ENCODE peak calls at places on chromosomes 2 and 18, in six cellular contexts. T is omental fat pad, A is heart left ventricle, M is GM23338, N is brain microvascular endothelial cell, F is HCT116. P is an unnamed sample.

GRCh38 chr18:45186832-45187231 is 428.4 kb upstream of the SLC14A2 start:
- DNase-seq in T (no peak), N (no peak), M (no peak), A (no peak), F (no peak), P (no peak)

GRCh38 chr18:34660572-34660971 is 49.5 kb upstream of the DTNA start:
- DNase-seq in F (no peak), M (peak; percentile 60), T (no peak), A (no peak), N (no peak), P (no peak)

GRCh38 chr18:58753976-58754375 is 82.7 kb downstream of the MALT1 start:
- DNase-seq in F (no peak), M (no peak), A (no peak), N (no peak), T (no peak), P (no peak)

GRCh38 chr2:235394278-235394828 is 99.5 kb upstream of the AGAP1 start:
- DNase-seq in M (no peak), T (no peak), N (peak; percentile 46), F (peak; percentile 90), A (no peak), P (no peak)

GRCh38 chr2:219167997-219168396 is 1.8 kb downstream of the SLC23A3 start:
- DNase-seq in T (no peak), A (no peak), N (no peak), F (no peak), M (peak; percentile 13), P (no peak)

GRCh38 chr2:109126501-109126860 is 2.5 kb upstream of the SH3RF3 start:
- DNase-seq in M (no peak), T (no peak), N (peak; percentile 87), F (no peak), A (no peak), P (no peak)

GRCh38 chr2:218476676-218477075 is 57.8 kb downstream of the VIL1 start:
- DNase-seq in T (peak; percentile 32), M (no peak), A (no peak), N (no peak), F (no peak), P (no peak)

GRCh38 chr2:71332413-71332866 is 858 bp downstream of the ZNF638 start:
- DNase-seq in T (no peak), A (no peak), M (no peak), F (no peak), N (no peak), P (no peak)

GRCh38 chr2:240954436-240955305 is 43.7 kb upstream of the SNED1 start:
- DNase-seq in N (no peak), T (no peak), A (no peak), F (no peak), M (no peak), P (no peak)

GRCh38 chr2:135422898-135423297 is 108.1 kb downstream of the ZRANB3 start:
- DNase-seq in M (no peak), T (no peak), N (no peak), F (no peak), A (no peak), P (no peak)

GRCh38 chr2:135424849-135425248 is 106.2 kb downstream of the ZRANB3 start:
- DNase-seq in F (peak; percentile 4), A (no peak), N (no peak), T (no peak), M (no peak), P (no peak)
- TF ChIP-seq CTCF in F (peak; percentile 22), A (no peak), N (no peak), T (no peak), M (no peak), P (no peak)

GRCh38 chr2:112768432-112768831 is 4.0 kb upstream of the CKAP2L start:
- DNase-seq in F (no peak), T (no peak), M (no peak), A (no peak), N (no peak), P (no peak)
- TF ChIP-seq CTCF in F (peak; percentile 18), T (no peak), M (no peak), A (no peak), N (no peak), P (no peak)

GRCh38 chr2:116510117-116510671 is 1304.3 kb upstream of the DDX18 start:
- DNase-seq in F (no peak), T (no peak), M (peak; percentile 73), N (no peak), A (no peak), P (no peak)
- TF ChIP-seq CTCF in F (peak; percentile 5), T (no peak), M (peak; percentile 77), N (no peak), A (no peak), P (no peak)

GRCh38 chr2:163644238-163644637 is 91.6 kb downstream of the FIGN start:
- DNase-seq in T (no peak), A (no peak), F (no peak), M (no peak), N (no peak), P (no peak)
- TF ChIP-seq CTCF in T (no peak), A (no peak), F (no peak), M (peak; percentile 43), N (no peak), P (no peak)

GRCh38 chr2:45004569-45005181 is 4.6 kb downstream of the SIX2 start:
- DNase-seq in T (no peak), M (peak; percentile 74), A (no peak), F (no peak), N (no peak), P (no peak)

GRCh38 chr2:45001629-45002385 is 7.4 kb downstream of the SIX2 start:
- DNase-seq in T (no peak), F (no peak), M (peak; percentile 72), A (no peak), N (no peak), P (no peak)

GRCh38 chr2:45000921-45001628 is 8.2 kb downstream of the SIX2 start:
- DNase-seq in F (no peak), T (no peak), A (no peak), N (no peak), M (peak; percentile 66), P (no peak)

GRCh38 chr2:45003586-45004568 is 5.4 kb downstream of the SIX2 start:
- DNase-seq in M (peak; percentile 44), F (no peak), A (no peak), N (no peak), T (no peak), P (no peak)

GRCh38 chr2:45002661-45003210 is 6.5 kb downstream of the SIX2 start:
- DNase-seq in F (no peak), N (no peak), A (no peak), M (peak; percentile 53), T (no peak), P (no peak)
- TF ChIP-seq CTCF in F (no peak), N (peak; percentile 1), A (no peak), M (peak; percentile 38), T (no peak), P (no peak)

DNA sequence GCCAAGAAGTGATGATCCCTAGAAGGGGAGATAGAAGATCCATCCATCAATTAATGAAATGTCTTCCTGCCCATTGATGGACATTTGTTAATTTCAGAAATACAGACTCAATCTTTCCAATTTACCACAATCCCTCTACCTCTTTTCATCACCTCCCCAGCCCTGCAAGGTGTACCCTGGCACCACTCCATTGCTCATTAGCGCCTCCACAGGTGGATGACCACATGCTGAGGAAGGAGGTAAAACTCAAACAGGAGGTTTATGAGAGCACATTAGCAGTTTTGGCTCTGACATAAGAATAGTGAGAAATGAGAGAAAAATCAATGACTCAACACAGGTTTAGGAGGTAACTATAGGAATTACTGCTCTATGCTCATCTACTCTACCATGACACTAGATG is 208.0 kb downstream of the C1D start:
- DNase-seq in N (no peak), A (no peak), F (no peak), T (no peak), M (peak; percentile 41), P (no peak)
- TF ChIP-seq CTCF in N (no peak), A (no peak), F (peak; percentile 60), T (no peak), M (peak; percentile 65), P (no peak)

GRCh38 chr2:1742680-1743395 is 1.5 kb downstream of the PXDN start:
- DNase-seq in M (peak; percentile 87), N (peak; percentile 94), F (no peak), A (peak; percentile 81), T (peak; percentile 26), P (no peak)
- TF ChIP-seq CTCF in M (peak; percentile 46), N (peak; percentile 79), F (no peak), A (peak; percentile 68), T (no peak), P (no peak)

GRCh38 chr2:168156661-168157060 is 90.7 kb downstream of the STK39 start:
- DNase-seq in T (no peak), A (peak; percentile 53), F (no peak), M (no peak), N (peak; percentile 60), P (no peak)

GRCh38 chr2:168157926-168158325 is 89.5 kb downstream of the STK39 start:
- DNase-seq in F (no peak), N (peak; percentile 58), M (no peak), A (no peak), T (no peak), P (no peak)

GRCh38 chr2:168157070-168157469 is 90.3 kb downstream of the STK39 start:
- DNase-seq in N (no peak), A (no peak), T (no peak), F (no peak), M (no peak), P (no peak)

GRCh38 chr2:168159754-168160585 is 87.4 kb downstream of the STK39 start:
- DNase-seq in A (no peak), M (no peak), F (no peak), N (no peak), T (no peak), P (no peak)

DNA sequence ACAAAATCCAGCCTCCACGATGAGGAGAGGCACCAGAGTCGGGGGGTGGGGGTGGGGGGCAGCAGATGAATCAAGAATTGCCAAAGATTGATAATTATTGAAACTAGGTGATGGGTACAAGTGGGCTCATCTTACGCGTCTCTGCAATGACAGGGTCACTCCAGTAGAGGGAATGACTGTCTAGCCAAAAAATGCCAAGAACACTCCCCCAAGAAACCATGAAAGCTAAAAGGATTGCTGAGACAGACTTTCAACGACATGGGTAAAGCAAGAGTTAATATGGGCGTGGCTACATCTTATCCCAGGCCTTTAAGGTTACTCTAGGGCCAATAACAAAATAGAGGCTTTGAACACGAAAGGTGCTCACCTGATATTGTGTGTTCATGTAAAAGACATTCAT is 86.5 kb downstream of the STK39 start:
- DNase-seq in A (no peak), F (peak; percentile 69), N (no peak), T (no peak), M (peak; percentile 89), P (no peak)
- TF ChIP-seq CTCF in A (no peak), F (peak; percentile 57), N (peak; percentile 46), T (no peak), M (peak; percentile 54), P (no peak)

DNA sequence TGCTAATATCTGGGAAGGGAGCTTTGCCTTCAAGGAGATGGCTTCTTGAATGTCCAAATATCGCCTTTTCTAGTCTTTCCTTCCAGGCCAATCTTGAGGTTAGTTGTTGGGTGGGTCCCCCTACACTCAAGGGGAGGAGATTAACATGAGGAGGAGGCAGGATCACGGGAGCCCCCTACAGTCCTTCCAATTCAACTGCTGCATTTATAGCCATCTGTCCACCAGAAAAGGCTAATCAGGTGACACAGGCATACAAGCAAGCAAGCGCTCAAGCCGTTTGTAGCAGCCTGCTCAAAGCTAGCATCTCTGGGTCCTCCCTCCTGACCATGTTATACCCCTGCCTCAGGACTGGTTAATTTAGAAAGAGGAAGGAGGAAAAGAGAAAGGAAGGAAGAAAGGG is 87.6 kb downstream of the MRPS9 start:
- DNase-seq in A (no peak), F (peak; percentile 55), N (no peak), T (no peak), M (peak; percentile 83), P (no peak)
- TF ChIP-seq CTCF in A (no peak), F (peak; percentile 57), N (peak; percentile 36), T (no peak), M (peak; percentile 58), P (no peak)

P was measured in activated B cell treated with CpG ODN at 0.5 μM for 24 hours.